ENCODE peak calls at places on chromosomes 1 and 21, in seven cellular contexts. C is body of pancreas, T is cardiac muscle cell, X is lung, M is WERI-Rb-1, U is fibroblast of mammary gland, E is AG04449. B is an unnamed sample.

GRCh38 chr1:100556181-100556580 is 18.2 kb downstream of the GPR88 start:
- DNase-seq in T (no peak), C (no peak), U (no peak), X (no peak), E (no peak), M (no peak), B (no peak)

GRCh38 chr1:94642617-94643315 is 101.2 kb upstream of the F3 start:
- DNase-seq in C (no peak), E (no peak), T (no peak), M (no peak), U (no peak), X (no peak), B (no peak)

GRCh38 chr1:203217139-203217621 is 12.3 kb downstream of the CHIT1 start:
- DNase-seq in X (no peak), M (peak; percentile 86), C (peak; percentile 22), E (no peak), T (no peak), U (no peak), B (no peak)

GRCh38 chr1:74771913-74772515 is 39.1 kb downstream of the TYW3 start:
- DNase-seq in U (peak; percentile 57), X (no peak), E (peak; percentile 4), M (peak; percentile 17), C (peak; percentile 34), T (peak; percentile 70), B (no peak)

GRCh38 chr1:58768971-58769808 is 14.7 kb downstream of the JUN start:
- DNase-seq in T (peak; percentile 77), C (peak; percentile 77), E (no peak), X (peak; percentile 78), M (peak; percentile 74), U (peak; percentile 74), B (peak; percentile 55)

GRCh38 chr1:83554174-83554573 is 444.8 kb downstream of the TTLL7 start:
- DNase-seq in C (peak; percentile 9), X (no peak), E (no peak), T (peak; percentile 13), M (no peak), U (peak; percentile 47), B (no peak)

GRCh38 chr1:159938221-159938852 is 7.1 kb downstream of the IGSF9 start:
- DNase-seq in X (no peak), M (peak; percentile 99), T (no peak), U (no peak), C (no peak), E (no peak), B (no peak)

GRCh38 chr1:20058531-20058930 is 11.5 kb upstream of the PLA2G5 start:
- DNase-seq in C (peak; percentile 21), U (peak; percentile 89), M (no peak), X (peak; percentile 27), E (peak; percentile 61), T (no peak), B (no peak)

GRCh38 chr1:70034403-70034802 is 171.0 kb downstream of the LRRC40 start:
- DNase-seq in U (peak; percentile 80), X (no peak), E (peak; percentile 29), T (peak; percentile 71), C (no peak), M (peak; percentile 54), B (no peak)

GRCh38 chr1:185996211-185996610 is 262.0 kb downstream of the HMCN1 start:
- DNase-seq in X (no peak), C (peak; percentile 41), M (no peak), E (no peak), T (no peak), U (peak; percentile 97), B (no peak)

GRCh38 chr1:234348964-234349363 is 24.3 kb upstream of the COA6 start:
- DNase-seq in U (no peak), E (no peak), C (no peak), M (no peak), T (no peak), X (no peak), B (no peak)

GRCh38 chr1:198373376-198373775 is 167.1 kb downstream of the ATP6V1G3 start:
- DNase-seq in X (no peak), M (no peak), C (no peak), T (no peak), U (peak; percentile 19), E (no peak), B (no peak)

GRCh38 chr1:216805233-216805632 is 82.0 kb upstream of the ESRRG start:
- DNase-seq in C (no peak), T (peak; percentile 22), E (no peak), U (no peak), X (no peak), M (no peak), B (no peak)

GRCh38 chr1:1430114-1430982 is 5.1 kb upstream of the VWA1 start:
- DNase-seq in M (peak; percentile 89), U (peak; percentile 51), E (no peak), C (peak; percentile 88), X (peak; percentile 63), T (peak; percentile 36), B (no peak)
- TF ChIP-seq CTCF in M (peak; percentile 38), U (peak; percentile 18), E (peak; percentile 29), C (no peak), X (no peak), T (peak; percentile 36), B (no peak)

DNA sequence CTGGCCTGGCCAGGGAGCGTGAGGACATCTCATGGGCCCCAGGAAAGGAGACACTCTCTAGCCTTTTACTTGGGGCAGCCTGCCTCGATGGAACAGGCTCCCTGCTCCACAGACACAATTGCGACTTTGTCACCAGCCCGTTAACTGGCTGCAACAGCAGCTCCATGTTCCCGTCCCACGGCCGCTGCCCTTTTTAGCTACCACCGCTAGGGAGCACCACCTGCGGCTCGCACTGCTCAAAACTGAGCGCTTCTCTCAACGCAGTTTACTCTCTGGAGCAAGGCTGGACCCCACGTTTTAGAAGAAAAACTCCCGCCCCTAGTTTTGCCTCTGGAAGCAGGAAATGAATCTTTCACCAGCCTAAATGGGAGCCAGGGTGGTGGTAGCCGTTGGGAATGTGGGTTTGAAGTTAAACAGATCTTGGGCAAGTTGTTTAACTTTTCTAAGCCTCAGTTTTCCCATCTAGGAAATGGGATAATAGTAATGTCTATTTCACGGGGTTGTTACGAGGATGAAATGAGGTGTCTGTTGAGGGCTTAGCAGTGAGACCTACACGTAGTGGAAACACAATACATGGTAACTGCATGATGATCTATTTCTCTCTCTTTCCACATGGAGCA is 3.5 kb upstream of the LRRC38 start:
- DNase-seq in T (peak; percentile 60), E (no peak), M (no peak), X (no peak), U (peak; percentile 15), C (peak; percentile 2), B (no peak)
- TF ChIP-seq CTCF in T (peak; percentile 44), E (no peak), M (no peak), X (no peak), U (peak; percentile 37), C (no peak), B (peak; percentile 25)

DNA sequence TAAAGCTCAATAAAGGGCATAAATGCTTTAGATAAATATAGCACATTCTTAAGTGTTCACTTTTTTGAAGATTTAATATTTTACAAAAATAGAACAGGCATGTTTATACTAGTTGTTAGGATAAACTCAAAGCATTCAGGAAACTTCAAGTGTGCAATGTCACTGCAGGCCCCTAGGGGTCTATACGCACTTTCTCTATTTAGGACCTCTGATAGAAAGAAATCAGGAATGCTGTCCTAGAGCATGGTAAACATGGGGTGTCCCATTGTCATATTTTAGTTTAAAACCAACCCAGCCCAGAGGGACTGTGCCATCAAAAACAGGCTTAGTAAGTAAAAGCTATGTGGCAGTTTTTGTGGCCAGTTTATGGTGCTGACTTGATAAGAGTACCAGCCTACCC is 102.2 kb downstream of the BARHL2 start:
- DNase-seq in T (no peak), X (no peak), M (no peak), E (no peak), U (no peak), C (no peak), B (no peak)
- TF ChIP-seq CTCF in T (peak; percentile 23), X (no peak), M (peak; percentile 42), E (no peak), U (peak; percentile 15), C (no peak), B (peak; percentile 67)

DNA sequence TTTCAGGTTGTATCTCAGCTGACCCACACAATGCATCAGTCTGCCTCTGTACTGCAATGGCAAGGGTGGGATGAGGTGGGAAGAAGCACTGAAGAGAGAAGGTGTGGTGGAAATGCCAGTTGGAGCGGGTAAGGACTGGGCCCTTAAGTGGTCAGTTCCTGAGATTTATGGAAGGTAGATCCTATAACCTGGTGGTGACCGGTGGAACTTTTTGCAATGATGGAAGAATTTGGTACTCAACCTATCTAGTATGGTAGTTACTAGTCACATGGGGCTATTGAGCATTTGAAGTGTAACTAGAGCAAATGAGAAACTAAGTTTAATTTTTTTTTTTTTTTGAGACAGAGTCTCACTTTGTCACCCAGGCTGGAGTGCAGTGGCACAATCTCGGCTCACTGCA is 8.2 kb upstream of the HPCAL4 start:
- DNase-seq in M (no peak), T (no peak), U (no peak), X (no peak), E (no peak), C (no peak), B (no peak)
- TF ChIP-seq CTCF in M (no peak), T (no peak), U (no peak), X (no peak), E (no peak), C (no peak), B (no peak)

GRCh38 chr1:232627645-232628334 is 2.1 kb downstream of the SIPA1L2 start:
- DNase-seq in E (no peak), X (no peak), T (peak; percentile 42), M (peak; percentile 38), U (peak; percentile 39), C (no peak), B (no peak)
- TF ChIP-seq CTCF in E (no peak), X (no peak), T (peak; percentile 25), M (peak; percentile 70), U (peak; percentile 36), C (no peak), B (peak; percentile 71)

GRCh38 chr1:243686149-243686548 is 163.9 kb downstream of the AKT3 start:
- DNase-seq in M (no peak), C (no peak), U (peak; percentile 12), E (no peak), T (no peak), X (no peak), B (no peak)
- TF ChIP-seq CTCF in M (no peak), C (no peak), U (no peak), E (no peak), T (no peak), X (no peak), B (no peak)

GRCh38 chr1:236064674-236065508 is at the start of gene NID1:
- DNase-seq in T (peak; percentile 92), M (peak; percentile 84), U (peak; percentile 81), X (peak; percentile 50), C (peak; percentile 64), E (no peak), B (peak; percentile 69)
- TF ChIP-seq CTCF in T (peak; percentile 33), M (peak; percentile 57), U (no peak), X (no peak), C (no peak), E (peak; percentile 37), B (no peak)

GRCh38 chr21:44874497-44875331 is 1.2 kb upstream of the PTTG1IP start:
- DNase-seq in U (no peak), C (peak; percentile 66), E (no peak), X (peak; percentile 74), M (no peak), T (peak; percentile 17), B (no peak)
- TF ChIP-seq CTCF in U (no peak), C (no peak), E (no peak), X (no peak), M (no peak), T (no peak), B (no peak)